ENCODE peak calls at places on chromosomes 7 and 10, in five cellular contexts. N is mesothelial cell of epicardium, H is fibroblast of lung, P is AG09319, Z is fibroblast of the aortic adventitia. T is an unnamed sample.

GRCh38 chr10:112775347-112775746 is 174.7 kb upstream of the TCF7L2 start:
- DNase-seq in Z (peak), H (peak), P (no peak), N (no peak), T (no peak)

GRCh38 chr10:58810751-58811150 is 298.1 kb downstream of the BICC1 start:
- DNase-seq in P (no peak), Z (no peak), H (no peak), N (no peak), T (no peak)

GRCh38 chr7:138756591-138757222 is 41.1 kb upstream of the TMEM213 start:
- DNase-seq in P (no peak), Z (peak), N (no peak), H (no peak), T (no peak)

GRCh38 chr7:104553074-104553473 is 224.7 kb downstream of the LHFPL3 start:
- DNase-seq in P (no peak), Z (no peak), H (no peak), N (no peak), T (no peak)

GRCh38 chr10:70286616-70287015 is 2.8 kb upstream of the NPFFR1 start:
- DNase-seq in N (no peak), H (no peak), Z (no peak), P (no peak), T (no peak)

GRCh38 chr10:49756031-49756430 is 6.1 kb downstream of the OGDHL start:
- DNase-seq in P (no peak), H (no peak), N (no peak), Z (no peak), T (no peak)

GRCh38 chr7:128447944-128448556 is 7.6 kb upstream of the HILPDA start:
- DNase-seq in Z (no peak), H (no peak), P (no peak), N (no peak), T (no peak)

GRCh38 chr7:41029072-41029492 is 673.8 kb downstream of the INHBA start:
- DNase-seq in P (no peak), N (no peak), H (peak), Z (peak), T (no peak)

GRCh38 chr10:93379366-93380042 is 102.6 kb downstream of the MYOF start:
- DNase-seq in Z (peak), H (peak), N (no peak), P (no peak), T (no peak)

GRCh38 chr10:75356484-75356883 is 45.1 kb downstream of the ZNF503 start:
- DNase-seq in H (no peak), Z (no peak), P (no peak), N (no peak), T (no peak)

GRCh38 chr7:154698726-154699291 is 304.1 kb downstream of the PAXIP1 start:
- DNase-seq in P (no peak), N (no peak), Z (no peak), H (no peak), T (no peak)

GRCh38 chr10:130111115-130111847 is 651 bp upstream of the C10orf143 start:
- DNase-seq in N (peak), P (peak), H (peak), Z (peak), T (peak)

GRCh38 chr7:144384071-144384470 is 19.4 kb downstream of the NOBOX start:
- DNase-seq in H (no peak), P (no peak), Z (no peak), N (no peak), T (no peak)

GRCh38 chr7:12696001-12696400 is 8.6 kb downstream of the ARL4A start:
- DNase-seq in P (no peak), N (no peak), H (no peak), Z (no peak), T (no peak)

GRCh38 chr10:49172204-49173132 is 15.7 kb downstream of the TMEM273 start:
- DNase-seq in N (no peak), Z (no peak), P (no peak), H (no peak), T (no peak)

GRCh38 chr7:13017325-13017853 is 330.0 kb downstream of the ARL4A start:
- DNase-seq in H (peak), Z (peak), N (no peak), P (no peak), T (no peak)

GRCh38 chr7:952548-953441 is 1.7 kb downstream of the ADAP1 start:
- DNase-seq in P (no peak), H (no peak), Z (no peak), N (no peak), T (peak)

GRCh38 chr10:17290226-17290625 is 62.2 kb downstream of the VIM start:
- DNase-seq in N (no peak), H (peak), Z (peak), P (no peak), T (no peak)
- TF ChIP-seq CTCF in N (no peak), H (peak), Z (peak), P (peak), T (no peak)

DNA sequence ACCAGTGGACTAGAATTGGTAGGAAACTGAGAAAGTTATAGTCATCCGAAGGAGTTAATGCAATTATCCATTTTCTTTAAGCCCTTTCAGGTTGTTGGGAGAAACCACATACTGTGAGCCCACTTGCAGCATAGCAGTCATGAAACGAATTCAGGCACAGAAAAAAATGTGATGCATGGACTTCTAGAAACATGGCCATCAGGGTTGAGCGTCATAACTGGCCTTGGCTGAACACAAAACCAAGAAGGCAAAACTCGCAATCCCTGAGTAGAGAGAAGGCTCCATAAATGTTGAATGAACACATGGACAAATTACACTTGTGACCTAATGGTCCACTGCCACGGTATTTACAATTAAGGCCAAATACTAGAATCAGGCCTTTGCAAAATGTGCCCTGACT is 121.9 kb downstream of the FAM107B start:
- DNase-seq in P (no peak), H (no peak), N (no peak), Z (no peak), T (no peak)
- TF ChIP-seq CTCF in P (no peak), H (no peak), N (no peak), Z (no peak), T (no peak)

DNA sequence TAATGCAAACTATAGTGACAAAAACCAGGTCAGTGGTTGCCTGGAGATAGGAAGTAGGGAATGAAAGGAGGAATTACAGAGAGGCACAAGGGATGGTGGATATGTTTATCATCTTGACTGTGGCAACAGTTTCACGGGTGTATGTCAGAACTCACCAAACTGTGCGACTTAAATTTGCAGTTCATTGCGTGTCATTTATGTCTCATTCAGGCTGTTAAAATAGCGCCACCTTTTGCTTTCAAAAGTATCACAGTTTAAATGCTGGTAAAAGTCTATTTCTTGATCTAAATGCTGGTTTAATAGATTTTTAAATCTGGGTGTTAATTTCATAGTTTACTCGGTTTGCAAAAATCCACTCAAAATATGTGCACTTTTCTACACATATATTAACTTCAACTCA is 51.0 kb downstream of the PTTG1IP2 start:
- DNase-seq in P (no peak), H (peak), Z (peak), N (no peak), T (no peak)
- TF ChIP-seq CTCF in P (peak), H (peak), Z (peak), N (peak), T (peak)

GRCh38 chr7:17946591-17946990 is 6.3 kb upstream of the SNX13 start:
- DNase-seq in Z (no peak), P (no peak), H (no peak), N (no peak), T (no peak)

GRCh38 chr7:17947606-17948005 is 7.3 kb upstream of the SNX13 start:
- DNase-seq in Z (no peak), N (no peak), P (no peak), H (no peak), T (no peak)

GRCh38 chr7:17942231-17942630 is 1.9 kb upstream of the SNX13 start:
- DNase-seq in H (no peak), N (no peak), P (no peak), Z (no peak), T (no peak)

GRCh38 chr7:17943006-17943405 is 2.7 kb upstream of the SNX13 start:
- DNase-seq in P (no peak), N (no peak), Z (no peak), H (no peak), T (no peak)

GRCh38 chr7:17944720-17945119 is 4.4 kb upstream of the SNX13 start:
- DNase-seq in Z (no peak), P (no peak), N (no peak), H (no peak), T (no peak)
- TF ChIP-seq CTCF in Z (peak), P (no peak), N (no peak), H (no peak), T (peak)

GRCh38 chr10:96719205-96719604 is 1.1 kb downstream of the PIK3AP1 start:
- DNase-seq in P (no peak), N (no peak), H (no peak), Z (no peak), T (no peak)

GRCh38 chr10:96719850-96720421 is 378 bp downstream of the PIK3AP1 start:
- DNase-seq in Z (no peak), N (peak), H (no peak), P (no peak), T (peak)

GRCh38 chr10:96720422-96721206 is at the start of gene PIK3AP1:
- DNase-seq in Z (no peak), H (no peak), P (no peak), N (peak), T (peak)

GRCh38 chr10:96718304-96718990 is 1.9 kb downstream of the PIK3AP1 start:
- DNase-seq in Z (no peak), H (no peak), P (no peak), N (no peak), T (no peak)

GRCh38 chr10:96721207-96721572 is 876 bp upstream of the PIK3AP1 start:
- DNase-seq in N (no peak), P (no peak), Z (no peak), H (no peak), T (no peak)
- TF ChIP-seq CTCF in N (no peak), P (no peak), Z (no peak), H (no peak), T (no peak)

GRCh38 chr7:26560857-26561256 is 269.2 kb downstream of the SNX10 start:
- DNase-seq in Z (no peak), P (no peak), H (no peak), N (no peak), T (no peak)

GRCh38 chr7:26567263-26567662 is 275.6 kb downstream of the SNX10 start:
- DNase-seq in H (no peak), N (no peak), Z (no peak), P (no peak), T (no peak)

DNA sequence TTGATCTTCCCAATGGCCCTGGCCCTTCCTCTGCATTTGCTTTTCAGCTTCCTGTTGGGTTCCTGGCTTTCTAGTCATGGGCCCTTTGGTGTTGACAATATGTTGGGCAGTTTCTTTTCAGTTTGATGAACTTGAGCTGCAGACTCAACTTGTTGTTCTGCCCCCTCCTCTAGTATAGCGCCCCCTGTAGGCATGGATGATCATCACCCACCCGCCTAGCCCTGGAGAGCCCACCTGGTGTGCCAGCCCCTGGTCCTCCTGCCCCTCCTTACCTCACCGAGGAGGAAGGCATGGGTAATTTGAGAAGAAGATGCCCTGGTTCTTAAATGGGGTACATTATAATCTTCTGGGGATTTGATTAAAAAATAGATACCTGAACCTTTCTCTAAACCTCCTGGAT is 271.2 kb downstream of the SNX10 start:
- DNase-seq in N (no peak), Z (no peak), H (no peak), P (no peak), T (no peak)
- TF ChIP-seq CTCF in N (peak), Z (no peak), H (no peak), P (no peak), T (peak)

GRCh38 chr10:43396928-43397624 is 11.9 kb downstream of the HNRNPF start:
- DNase-seq in Z (peak), P (no peak), N (peak), H (peak), T (peak)
- TF ChIP-seq CTCF in Z (no peak), P (no peak), N (no peak), H (no peak), T (no peak)